ENCODE peak calls at places on chromosomes 12 and 14, in six cellular contexts. P, O, M, A, B and F are unnamed samples.

GRCh38 chr12:52013626-52014310 is 7.0 kb downstream of the TAMALIN start:
- DNase-seq in P (no peak), O (no peak), M (no peak), A (no peak), B (no peak), F (no peak)

GRCh38 chr14:67373347-67373746 is 13.2 kb downstream of the EIF2S1 start:
- DNase-seq in P (no peak), O (no peak), M (no peak), A (no peak), B (no peak), F (peak)

GRCh38 chr12:113298861-113299545 is 35.9 kb downstream of the SLC8B1 start:
- DNase-seq in P (no peak), O (peak), M (no peak), A (no peak), B (no peak), F (no peak)

GRCh38 chr12:97324471-97324870 is 138.1 kb upstream of the RMST start:
- DNase-seq in P (no peak), O (no peak), M (no peak), A (no peak), B (no peak), F (no peak)

GRCh38 chr14:106436310-106436905 is 910.0 kb downstream of the TMEM121 start:
- DNase-seq in P (no peak), O (peak), M (no peak), A (no peak), B (no peak), F (no peak)

GRCh38 chr14:94328196-94328595 is 5.1 kb upstream of the SERPINA6 start:
- DNase-seq in P (no peak), O (no peak), M (no peak), A (no peak), B (no peak), F (peak)

GRCh38 chr14:70567791-70568190 is 32.7 kb downstream of the MED6 start:
- DNase-seq in P (peak), O (no peak), M (peak), A (peak), B (peak), F (peak)

GRCh38 chr12:110426300-110426910 is 22.9 kb upstream of the ANAPC7 start:
- DNase-seq in P (peak), O (no peak), M (no peak), A (no peak), B (no peak), F (no peak)

GRCh38 chr14:22383515-22384166 is 205.4 kb downstream of the DAD1 start:
- DNase-seq in P (no peak), O (no peak), M (no peak), A (no peak), B (no peak), F (no peak)

GRCh38 chr12:42166501-42166900 is 21.8 kb upstream of the GXYLT1 start:
- DNase-seq in P (peak), O (no peak), M (peak), A (no peak), B (no peak), F (no peak)

GRCh38 chr12:14880890-14881453 is 4.7 kb downstream of the MGP start:
- DNase-seq in P (no peak), O (no peak), M (no peak), A (no peak), B (no peak), F (no peak)

GRCh38 chr14:65321370-65321875 is 91.1 kb upstream of the FUT8 start:
- DNase-seq in P (no peak), O (no peak), M (no peak), A (peak), B (no peak), F (no peak)

GRCh38 chr12:46523863-46524770 is 151.5 kb upstream of the SLC38A2 start:
- DNase-seq in P (peak), O (no peak), M (peak), A (peak), B (peak), F (peak)

GRCh38 chr12:77210724-77211123 is 145.4 kb upstream of the E2F7 start:
- DNase-seq in P (no peak), O (no peak), M (no peak), A (no peak), B (no peak), F (no peak)

GRCh38 chr12:24821691-24822090 is 127.2 kb downstream of the BCAT1 start:
- DNase-seq in P (peak), O (no peak), M (no peak), A (peak), B (peak), F (peak)

GRCh38 chr12:68483592-68484373 is 126.9 kb upstream of the RAP1B start:
- DNase-seq in P (peak), O (no peak), M (peak), A (peak), B (peak), F (peak)

GRCh38 chr12:114812858-114813761 is 129.1 kb upstream of the TBX3 start:
- DNase-seq in P (peak), O (no peak), M (peak), A (no peak), B (peak), F (no peak)

GRCh38 chr12:68340404-68341270 is 8.5 kb upstream of the MDM1 start:
- DNase-seq in P (peak), O (no peak), M (peak), A (no peak), B (no peak), F (no peak)

GRCh38 chr14:46140445-46140844 is 511.1 kb downstream of the RPL10L start:
- DNase-seq in P (no peak), O (no peak), M (no peak), A (no peak), B (no peak), F (no peak)

GRCh38 chr14:91901449-91902250 is 34.3 kb upstream of the TC2N start:
- DNase-seq in P (no peak), O (peak), M (peak), A (no peak), B (no peak), F (no peak)

GRCh38 chr14:99581960-99582359 is 22.0 kb downstream of the CCDC85C start:
- DNase-seq in P (no peak), O (no peak), M (no peak), A (no peak), B (no peak), F (no peak)

GRCh38 chr12:76002598-76003262 is 28.8 kb downstream of the PHLDA1 start:
- DNase-seq in P (no peak), O (no peak), M (no peak), A (no peak), B (no peak), F (no peak)

GRCh38 chr12:1083888-1084262 is 92.9 kb downstream of the ERC1 start:
- DNase-seq in P (peak), O (no peak), M (peak), A (no peak), B (peak), F (no peak)

GRCh38 chr12:47281667-47282171 is 202.0 kb upstream of the AMIGO2 start:
- DNase-seq in P (peak), O (no peak), M (peak), A (peak), B (peak), F (peak)

GRCh38 chr14:93212432-93212831 is 5.4 kb downstream of the UBR7 start:
- DNase-seq in P (no peak), O (no peak), M (no peak), A (no peak), B (no peak), F (no peak)

GRCh38 chr14:93206793-93207467 is at the start of the genes GON7 and UBR7:
- DNase-seq in P (peak), O (peak), M (peak), A (peak), B (peak), F (peak)

DNA sequence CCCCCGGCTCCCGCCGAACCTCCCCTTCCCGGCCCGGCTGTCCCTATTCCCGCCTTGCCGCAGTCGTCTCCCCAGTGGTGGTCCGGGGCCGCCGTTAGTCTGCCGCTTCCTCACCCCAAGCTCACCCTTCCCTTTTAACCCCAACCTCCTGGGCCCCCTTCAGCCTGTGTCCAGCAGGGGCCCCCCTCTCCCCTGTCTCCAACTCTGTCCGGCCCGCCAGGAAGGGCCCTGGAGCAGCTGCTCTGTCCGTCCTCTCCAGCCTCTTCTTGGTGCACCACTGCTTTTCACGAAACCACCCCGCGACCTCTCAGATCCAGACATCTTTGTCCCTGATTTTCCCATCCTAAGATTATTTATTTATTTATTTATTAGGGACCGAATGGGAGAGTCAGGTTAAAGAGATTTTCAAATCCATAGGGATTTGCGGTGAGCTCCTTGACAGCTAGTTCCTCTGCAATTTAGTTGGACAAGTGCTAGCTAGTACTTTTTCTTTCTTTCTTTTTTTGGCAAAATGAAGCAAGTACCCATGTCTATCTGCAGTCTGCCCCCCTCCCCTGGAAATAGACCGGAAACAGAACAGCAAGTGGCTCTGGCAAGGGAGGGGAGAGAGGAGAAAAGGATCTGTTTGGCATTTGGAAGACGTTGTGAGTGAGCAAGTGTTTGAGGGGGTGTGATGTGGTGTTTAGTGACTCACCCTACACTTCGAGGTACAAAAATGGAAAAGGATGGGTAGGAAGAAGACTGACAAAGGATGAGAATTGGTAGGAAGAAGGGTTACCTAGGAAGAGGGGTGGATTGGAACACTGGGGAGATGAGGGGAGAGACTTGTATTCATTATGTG is 632 bp downstream of the UBR7 start:
- DNase-seq in P (peak), O (peak), M (peak), A (peak), B (peak), F (peak)
- TF ChIP-seq CTCF in P (peak), O (no peak), M (peak), A (peak), B (peak), F (peak)

GRCh38 chr14:79274641-79275366 is 936.5 kb downstream of the DIO2 start:
- DNase-seq in P (peak), O (no peak), M (peak), A (no peak), B (no peak), F (no peak)
- TF ChIP-seq CTCF in P (peak), O (no peak), M (peak), A (no peak), B (peak), F (peak)

GRCh38 chr14:34064349-34064748 is 113.5 kb upstream of the EGLN3 start:
- DNase-seq in P (peak), O (peak), M (peak), A (peak), B (peak), F (peak)
- TF ChIP-seq CTCF in P (no peak), O (no peak), M (peak), A (no peak), B (peak), F (peak)

DNA sequence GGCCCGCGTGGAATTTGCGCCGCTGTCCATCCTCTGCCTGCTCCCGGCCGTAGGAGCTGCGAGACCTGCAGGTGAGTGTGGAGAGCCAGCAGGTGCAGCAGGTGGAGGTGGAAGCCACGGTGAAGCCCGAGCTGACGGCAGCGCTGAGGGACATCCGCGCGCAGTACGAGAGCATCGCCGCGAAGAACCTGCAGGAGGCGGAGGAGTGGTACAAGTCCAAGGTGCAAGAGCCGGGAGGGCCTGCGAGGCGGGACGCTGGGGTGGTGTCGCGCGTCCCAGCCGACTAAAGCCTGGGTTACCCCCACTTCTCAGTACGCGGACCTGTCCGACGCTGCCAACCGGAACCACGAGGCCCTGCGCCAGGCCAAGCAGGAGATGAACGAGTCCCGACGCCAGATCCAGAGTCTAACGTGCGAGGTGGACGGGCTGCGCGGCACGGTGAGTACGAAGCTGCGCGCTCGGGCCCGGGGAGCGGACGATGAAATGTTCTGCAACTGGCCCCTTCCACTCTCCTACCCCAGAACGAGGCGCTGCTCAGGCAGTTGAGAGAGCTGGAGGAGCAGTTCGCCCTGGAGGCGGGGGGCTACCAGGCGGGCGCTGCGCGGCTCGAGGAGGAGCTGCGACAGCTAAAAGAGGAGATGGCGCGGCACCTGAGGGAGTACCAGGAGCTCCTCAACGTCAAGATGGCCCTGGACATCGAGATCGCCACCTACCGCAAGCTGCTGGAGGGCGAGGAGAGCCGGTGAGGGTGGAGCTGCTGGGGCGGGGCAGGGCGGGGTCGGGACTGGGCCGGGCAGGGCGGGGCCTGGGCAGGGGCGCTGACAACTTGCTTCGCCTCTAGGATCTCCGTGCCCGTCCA is 2.1 kb downstream of the PRPH start:
- DNase-seq in P (no peak), O (no peak), M (no peak), A (no peak), B (no peak), F (peak)
- TF ChIP-seq CTCF in P (no peak), O (peak), M (no peak), A (peak), B (no peak), F (peak)

GRCh38 chr14:100653409-100653808 is 66.2 kb upstream of the BEGAIN start:
- DNase-seq in P (no peak), O (no peak), M (no peak), A (no peak), B (no peak), F (no peak)
- TF ChIP-seq CTCF in P (peak), O (peak), M (peak), A (peak), B (peak), F (peak)

DNA sequence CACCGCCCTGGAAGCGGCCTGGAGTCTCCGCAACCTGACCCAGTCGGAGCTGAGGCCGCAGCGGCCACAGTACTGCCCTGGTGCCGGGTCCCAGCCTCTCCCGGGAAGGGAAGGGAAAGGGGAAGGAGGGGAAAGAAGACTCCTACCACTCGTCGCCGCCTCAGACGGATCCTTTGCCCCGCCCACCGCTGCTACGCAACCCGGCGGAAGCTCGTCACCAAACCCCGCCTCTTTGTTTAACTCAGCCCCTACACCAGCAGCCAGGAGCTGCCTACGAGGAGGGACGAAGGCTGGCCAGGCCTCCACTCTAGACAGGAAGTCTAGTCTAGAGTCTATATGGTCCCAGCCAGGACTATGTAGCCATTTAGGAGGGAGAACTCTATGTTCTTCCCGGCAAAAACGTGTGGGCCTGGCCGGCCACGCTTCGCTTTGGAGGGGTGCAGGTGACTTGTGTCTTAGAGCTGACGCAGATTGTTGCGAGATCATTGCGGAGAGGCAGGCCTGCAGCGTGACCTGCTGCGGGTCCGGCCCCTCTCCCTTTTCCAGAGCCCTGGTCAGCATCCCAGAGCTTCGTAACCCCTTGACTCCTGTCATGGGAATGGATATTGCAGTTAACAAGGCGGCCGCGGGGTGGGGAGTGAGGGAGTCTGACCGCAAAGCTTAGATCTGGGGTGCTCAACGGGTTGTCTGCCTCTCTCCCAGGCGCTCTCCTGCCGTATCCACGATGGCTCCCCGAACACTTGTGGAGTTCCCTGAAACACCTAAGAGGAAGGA is at the start of gene RNF41:
- DNase-seq in P (peak), O (peak), M (peak), A (peak), B (peak), F (peak)
- TF ChIP-seq CTCF in P (peak), O (no peak), M (no peak), A (peak), B (no peak), F (no peak)